ENCODE peak calls at places on chromosomes 16 and 17, in nine cellular contexts. K is right atrium auricular region; U is brain microvascular endothelial cell; A is WTC11; M is astrocyte of the cerebellum; F is RWPE1; H is lower leg skin; B is A549; Y is CD4-positive, alpha-beta T cell. P is an unnamed sample.

GRCh38 chr17:38705523-38705802 is 390 bp downstream of the MLLT6 start:
- DNase-seq in U (no peak), K (no peak), B (no peak), A (no peak), F (no peak), Y (no peak), M (no peak), H (no peak), P (no peak)

GRCh38 chr16:52538511-52538910 is 8.4 kb downstream of the TOX3 start:
- DNase-seq in U (no peak), Y (no peak), A (no peak), M (no peak), H (no peak), B (no peak), F (no peak), K (no peak), P (no peak)

GRCh38 chr16:3950343-3951193 is 70.1 kb upstream of the CREBBP start:
- DNase-seq in Y (no peak), H (peak), M (peak), K (peak), U (peak), B (peak), F (peak), A (no peak), P (peak)

GRCh38 chr17:19003966-19004600 is 481 bp downstream of the FAM83G start:
- DNase-seq in M (no peak), B (peak), K (no peak), A (peak), Y (no peak), U (no peak), F (peak), H (no peak), P (no peak)

GRCh38 chr17:10932938-10933337 is 95.1 kb upstream of the PIRT start:
- DNase-seq in H (no peak), K (no peak), Y (no peak), F (no peak), A (no peak), B (no peak), M (no peak), U (no peak), P (no peak)

GRCh38 chr17:9984768-9985167 is 79.7 kb upstream of the RCVRN start:
- DNase-seq in U (no peak), K (no peak), B (no peak), Y (no peak), A (no peak), F (no peak), M (no peak), H (no peak), P (no peak)

GRCh38 chr16:75099738-75100615 is 16.6 kb downstream of the LDHD start:
- DNase-seq in F (no peak), M (no peak), A (no peak), H (no peak), U (no peak), B (no peak), Y (peak), K (peak), P (peak)

GRCh38 chr17:50397919-50398285 is 579 bp upstream of the LRRC59 start:
- DNase-seq in F (no peak), Y (no peak), K (no peak), A (no peak), U (no peak), B (no peak), H (no peak), M (no peak), P (no peak)

GRCh38 chr16:23071202-23072083 is 77.8 kb downstream of the USP31 start:
- DNase-seq in Y (no peak), F (peak), M (peak), K (no peak), H (no peak), A (no peak), U (peak), B (no peak), P (no peak)

GRCh38 chr16:48299471-48299870 is 52.1 kb upstream of the ABCC11 start:
- DNase-seq in F (no peak), K (no peak), B (no peak), H (no peak), M (no peak), U (no peak), A (no peak), Y (no peak), P (no peak)

GRCh38 chr17:15966183-15966878 is 21.4 kb downstream of the ADORA2B start:
- DNase-seq in B (no peak), A (peak), Y (no peak), F (no peak), K (no peak), M (peak), U (no peak), H (no peak), P (no peak)

GRCh38 chr17:75876938-75877751 is 1.2 kb downstream of the TRIM47 start:
- DNase-seq in K (peak), M (peak), U (peak), B (peak), Y (no peak), H (peak), F (peak), A (no peak), P (peak)

GRCh38 chr17:75875940-75876189 is 2.5 kb downstream of the TRIM47 start:
- DNase-seq in U (no peak), M (no peak), K (no peak), Y (no peak), F (peak), A (no peak), H (no peak), B (no peak), P (no peak)

GRCh38 chr17:75877752-75878173 is 618 bp downstream of the TRIM47 start:
- DNase-seq in Y (peak), K (no peak), U (peak), F (peak), A (peak), M (no peak), H (no peak), B (peak), P (peak)

GRCh38 chr17:75875182-75875939 is 3.0 kb downstream of the TRIM47 start:
- DNase-seq in B (no peak), U (no peak), Y (no peak), A (no peak), H (no peak), F (no peak), K (no peak), M (no peak), P (no peak)

GRCh38 chr17:75876190-75876937 is 2.0 kb downstream of the TRIM47 start:
- DNase-seq in F (peak), K (no peak), Y (peak), U (no peak), H (no peak), M (no peak), A (peak), B (peak), P (peak)
- TF ChIP-seq CTCF in F (peak), K (no peak), Y (peak), U (peak), H (no peak), M (peak), A (no peak), B (peak), P (peak)

DNA sequence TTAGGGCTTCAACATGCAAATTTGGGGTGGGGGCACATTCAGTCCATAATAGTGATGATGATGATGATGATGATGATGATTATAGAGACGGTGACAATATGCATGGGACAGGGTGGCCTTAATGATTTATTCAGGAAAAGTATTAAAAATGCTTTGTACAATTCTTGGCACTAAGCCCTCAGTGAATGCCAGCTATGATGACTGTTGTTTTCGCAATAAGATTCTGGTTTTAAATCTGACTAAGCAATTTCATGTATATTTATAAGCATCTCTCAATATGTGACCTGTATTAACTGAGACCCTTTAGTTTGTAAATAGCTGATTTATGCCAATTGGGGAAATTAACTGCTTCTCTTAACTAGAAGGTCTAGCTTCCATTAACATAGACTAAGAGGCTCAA is 106.2 kb downstream of the C16orf95 start:
- DNase-seq in A (no peak), F (no peak), U (no peak), M (no peak), K (no peak), Y (no peak), H (no peak), B (peak), P (no peak)
- TF ChIP-seq CTCF in A (no peak), F (no peak), U (no peak), M (no peak), K (no peak), Y (no peak), H (no peak), B (no peak), P (no peak)

DNA sequence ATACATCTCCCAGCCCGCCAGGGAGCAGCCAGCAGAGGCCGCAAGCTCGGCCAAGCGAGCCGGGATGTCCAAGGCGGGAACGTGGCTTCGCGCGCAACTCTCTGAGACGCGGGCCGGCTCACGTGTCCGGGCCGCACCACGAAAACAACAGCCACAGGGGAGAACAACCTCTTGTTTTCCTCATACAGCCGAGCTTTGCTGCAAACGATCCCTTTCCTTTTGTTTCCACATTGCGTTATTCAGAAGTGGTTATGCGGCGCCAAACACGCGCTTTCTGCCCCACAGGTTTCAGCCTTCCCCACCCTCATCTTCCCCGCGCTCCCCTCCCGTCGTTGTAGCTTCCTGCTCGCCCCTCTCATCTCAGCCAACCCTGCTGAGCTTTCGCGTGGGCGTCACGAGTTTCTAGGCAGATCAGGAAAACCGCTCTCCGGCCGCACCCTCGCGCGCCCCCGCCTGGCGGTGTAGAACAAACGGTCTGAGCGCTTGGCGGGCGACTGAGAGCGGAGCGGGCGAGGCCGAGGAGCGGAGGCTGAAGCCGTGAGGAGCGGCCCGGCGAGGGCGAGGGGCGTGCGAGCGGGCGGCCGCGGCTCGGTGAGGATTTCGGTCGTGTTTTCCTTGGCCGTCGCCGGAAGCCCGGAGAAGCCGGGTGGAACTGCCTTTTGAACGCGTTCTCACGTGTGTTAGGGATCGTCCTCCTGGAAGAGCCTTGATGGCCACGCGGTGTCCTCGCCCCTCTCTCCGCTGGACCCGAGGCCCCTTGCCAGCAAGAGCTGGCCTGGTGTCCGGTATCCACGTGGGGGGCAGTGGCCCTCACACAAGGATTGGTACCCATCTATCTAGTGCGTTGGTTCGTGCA is 6.6 kb upstream of the SMARCD2 start:
- DNase-seq in M (no peak), H (peak), Y (peak), F (peak), U (peak), K (peak), A (peak), B (peak), P (no peak)
- TF ChIP-seq CTCF in M (peak), H (no peak), Y (peak), F (peak), U (peak), K (peak), A (peak), B (peak), P (peak)

GRCh38 chr16:58337090-58337444 is 42.2 kb upstream of the PRSS54 start:
- DNase-seq in Y (no peak), H (no peak), K (no peak), B (no peak), A (no peak), F (no peak), U (no peak), M (no peak), P (no peak)

GRCh38 chr16:58336332-58337089 is 41.7 kb upstream of the PRSS54 start:
- DNase-seq in A (peak), B (peak), H (peak), F (peak), K (peak), Y (peak), U (peak), M (peak), P (no peak)

GRCh38 chr16:58338205-58338604 is 43.4 kb upstream of the PRSS54 start:
- DNase-seq in F (no peak), B (no peak), Y (no peak), M (no peak), U (no peak), H (no peak), K (no peak), A (no peak), P (no peak)

GRCh38 chr16:58333937-58334336 is 39.1 kb upstream of the PRSS54 start:
- DNase-seq in B (no peak), K (no peak), F (no peak), A (no peak), M (no peak), U (no peak), Y (no peak), H (no peak), P (no peak)

DNA sequence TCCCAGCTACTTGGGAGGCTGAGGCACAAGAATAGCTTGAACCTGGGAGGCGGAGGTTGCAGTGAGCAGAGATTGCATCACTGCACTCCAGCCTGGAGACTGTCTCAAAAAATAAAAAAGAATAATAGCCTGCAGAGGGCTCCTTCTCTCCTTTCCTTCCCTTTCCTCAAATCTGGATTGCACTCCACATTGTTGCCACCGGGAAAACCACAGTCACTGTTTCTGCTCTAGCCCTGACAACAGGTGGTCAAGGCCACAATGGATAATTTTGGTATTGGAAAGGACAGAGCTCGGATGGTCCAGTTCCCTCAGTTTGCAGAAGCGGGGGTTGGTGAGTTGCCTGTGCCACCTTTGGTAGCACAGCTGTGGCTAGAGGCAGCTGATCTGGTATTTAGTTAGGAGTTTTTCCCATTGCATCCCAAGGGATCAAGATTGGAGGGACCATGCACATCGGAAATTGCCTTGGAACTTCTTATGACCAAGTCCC is 44.7 kb upstream of the PRSS54 start:
- DNase-seq in U (no peak), K (no peak), F (no peak), M (peak), H (no peak), B (peak), Y (no peak), A (peak), P (no peak)
- TF ChIP-seq CTCF in U (peak), K (no peak), F (no peak), M (peak), H (no peak), B (peak), Y (no peak), A (no peak), P (peak)